ENCODE peak calls at places on chromosomes 3 and 15, in seven cellular contexts. W is stimulated activated CD4-positive, alpha-beta T cell treated with anti-CD3 and anti-CD28 coated beads, Interleukin-2, amount 100 ng/mL, for 48 hours; K is cardiac fibroblast; X is B cell; U is HuH-7.5; I is posterior vena cava; Q is mucosa of descending colon. G is an unnamed sample.

GRCh38 chr15:80654299-80654698 is 40.8 kb upstream of the ABHD17C start:
- DNase-seq in U (no peak), Q (no peak), I (no peak), W (no peak), K (no peak), X (no peak), G (no peak)

GRCh38 chr3:8278448-8278847 is 223.2 kb upstream of the LMCD1 start:
- DNase-seq in Q (no peak), I (no peak), X (no peak), U (no peak), W (no peak), K (no peak), G (no peak)

GRCh38 chr3:126750760-126751129 is 46.7 kb downstream of the CHCHD6 start:
- DNase-seq in K (no peak), I (no peak), U (no peak), W (no peak), Q (no peak), X (no peak), G (no peak)

GRCh38 chr3:48403533-48404439 is 26.1 kb downstream of the PLXNB1 start:
- DNase-seq in Q (no peak), U (peak), I (peak), X (no peak), K (no peak), W (no peak), G (no peak)

GRCh38 chr3:25589783-25590258 is 74.9 kb downstream of the TOP2B start:
- DNase-seq in K (peak), Q (no peak), X (no peak), W (no peak), U (no peak), I (no peak), G (no peak)

GRCh38 chr3:17013050-17013449 is 128.3 kb downstream of the PLCL2 start:
- DNase-seq in U (no peak), X (no peak), W (no peak), K (no peak), I (no peak), Q (no peak), G (no peak)

GRCh38 chr15:88995449-88995848 is 82.3 kb upstream of the MFGE8 start:
- DNase-seq in K (peak), W (no peak), U (no peak), Q (no peak), X (no peak), I (no peak), G (no peak)

GRCh38 chr3:43620953-43621405 is 832 bp downstream of the ANO10 start:
- DNase-seq in X (no peak), I (no peak), W (no peak), Q (no peak), K (peak), U (no peak), G (peak)

GRCh38 chr15:45594835-45595530 is 7.8 kb downstream of the BLOC1S6 start:
- DNase-seq in W (no peak), K (no peak), Q (no peak), I (no peak), U (no peak), X (no peak), G (no peak)

GRCh38 chr3:179801831-179802230 is 149.0 kb downstream of the USP13 start:
- DNase-seq in Q (no peak), K (peak), W (no peak), U (no peak), X (no peak), I (no peak), G (no peak)

GRCh38 chr15:40028853-40029252 is 10.1 kb downstream of the SRP14 start:
- DNase-seq in I (no peak), Q (no peak), U (no peak), W (no peak), X (no peak), K (no peak), G (no peak)

GRCh38 chr3:39082652-39083313 is 24.6 kb downstream of the GORASP1 start:
- DNase-seq in X (no peak), Q (no peak), I (no peak), K (no peak), W (no peak), U (no peak), G (no peak)

GRCh38 chr3:60893946-60894345 is 357.3 kb downstream of the FHIT start:
- DNase-seq in K (no peak), Q (no peak), W (no peak), U (no peak), X (no peak), I (no peak), G (no peak)

GRCh38 chr3:173135059-173135458 is 6.0 kb downstream of the SPATA16 start:
- DNase-seq in X (no peak), I (no peak), Q (no peak), U (no peak), W (no peak), K (peak), G (no peak)

GRCh38 chr15:74240002-74240568 is 4.0 kb downstream of the CCDC33 start:
- DNase-seq in Q (peak), X (no peak), W (no peak), K (peak), U (no peak), I (peak), G (peak)

GRCh38 chr15:29115093-29115991 is 154.3 kb downstream of the NSMCE3 start:
- DNase-seq in U (peak), W (peak), Q (no peak), I (no peak), X (no peak), K (no peak), G (no peak)

GRCh38 chr15:31278056-31278445 is 48.6 kb upstream of the KLF13 start:
- DNase-seq in W (no peak), U (no peak), I (peak), X (peak), K (no peak), Q (no peak), G (peak)

GRCh38 chr15:31335991-31336942 is 9.6 kb downstream of the KLF13 start:
- DNase-seq in I (no peak), W (no peak), K (no peak), U (no peak), Q (no peak), X (no peak), G (no peak)

GRCh38 chr15:34241376-34242350 is 16.8 kb downstream of the EMC4 start:
- DNase-seq in W (no peak), Q (peak), X (peak), U (no peak), K (peak), I (no peak), G (peak)

GRCh38 chr3:88986834-88987233 is 120.6 kb upstream of the EPHA3 start:
- DNase-seq in I (no peak), U (no peak), W (no peak), Q (no peak), X (no peak), K (peak), G (peak)

GRCh38 chr15:68531794-68532193 is 47.0 kb upstream of the CORO2B start:
- DNase-seq in X (no peak), Q (no peak), W (no peak), I (no peak), K (no peak), U (no peak), G (no peak)

GRCh38 chr3:108406661-108407206 is 103.7 kb downstream of the MYH15 start:
- DNase-seq in X (peak), W (no peak), U (peak), I (no peak), K (peak), Q (peak), G (peak)

GRCh38 chr3:183911763-183912506 is 27.3 kb upstream of the PARL start:
- DNase-seq in U (peak), W (no peak), X (no peak), K (no peak), Q (no peak), I (no peak), G (no peak)

GRCh38 chr3:101252897-101253296 is 67.5 kb downstream of the IMPG2 start:
- DNase-seq in W (no peak), Q (no peak), I (no peak), X (no peak), K (no peak), U (no peak), G (no peak)

GRCh38 chr3:147937341-147937740 is 528.2 kb downstream of the ZIC1 start:
- DNase-seq in U (no peak), K (no peak), X (no peak), W (no peak), Q (no peak), I (no peak), G (no peak)

GRCh38 chr3:64242435-64242834 is 17.2 kb upstream of the PRICKLE2 start:
- DNase-seq in U (peak), X (no peak), K (no peak), W (no peak), I (no peak), Q (no peak), G (no peak)

GRCh38 chr15:76349301-76350070 is 12.9 kb downstream of the ISL2 start:
- DNase-seq in X (no peak), U (no peak), W (no peak), K (peak), Q (no peak), I (no peak), G (no peak)

GRCh38 chr3:129121016-129121791 is 400 bp downstream of the RAB43 start:
- DNase-seq in K (peak), X (peak), I (peak), W (peak), U (no peak), Q (no peak), G (no peak)

GRCh38 chr15:75598361-75598760 is 19.2 kb upstream of the PTPN9 start:
- DNase-seq in I (no peak), Q (no peak), X (no peak), U (no peak), W (no peak), K (no peak), G (no peak)

GRCh38 chr3:106401666-106402319 is 533.0 kb upstream of the CBLB start:
- DNase-seq in U (no peak), X (no peak), W (no peak), K (peak), I (no peak), Q (no peak), G (peak)

GRCh38 chr3:35688826-35689225 is 49.5 kb downstream of the ARPP21 start:
- DNase-seq in Q (no peak), I (no peak), W (no peak), U (no peak), K (no peak), X (no peak), G (no peak)

GRCh38 chr15:71044006-71044405 is 71.3 kb upstream of the THSD4 start:
- DNase-seq in K (peak), U (no peak), W (no peak), Q (no peak), I (no peak), X (no peak), G (no peak)